ENCODE peak calls at places on chromosomes 16 and 17, in six cellular contexts. N is OCI-LY7, D is PC-3, H is neural progenitor cell, Z is SK-N-SH, I is GM23248. Q is an unnamed sample.
A peak's percentile ranks its signal among the peaks of the same experiment; 100 is the strongest.

GRCh38 chr17:30921544-30922196 is at the start of gene ADAP2:
- DNase-seq in N (peak; percentile 27), D (peak; percentile 36), H (peak; percentile 76), Z (peak; percentile 69), I (peak; percentile 41), Q (peak; percentile 75)

GRCh38 chr16:87426423-87427215 is 34.5 kb downstream of the MAP1LC3B start:
- DNase-seq in N (no peak), D (no peak), H (no peak), Z (no peak), I (no peak), Q (no peak)

GRCh38 chr17:80811181-80812105 is 180.2 kb upstream of the CHMP6 start:
- DNase-seq in N (no peak), D (no peak), H (no peak), Z (no peak), I (no peak), Q (no peak)

GRCh38 chr17:38926290-38927070 is 1.1 kb downstream of the LASP1NB start:
- DNase-seq in N (no peak), D (no peak), H (no peak), Z (no peak), I (no peak), Q (no peak)

GRCh38 chr16:23796941-23797340 is 38.8 kb upstream of the PRKCB start:
- DNase-seq in N (no peak), D (no peak), H (no peak), Z (no peak), I (no peak), Q (no peak)

GRCh38 chr17:45942284-45942683 is 47.9 kb downstream of the MAPT start:
- DNase-seq in N (no peak), D (no peak), H (peak; percentile 32), Z (peak; percentile 54), I (peak; percentile 56), Q (peak; percentile 49)

GRCh38 chr17:73017653-73018052 is 74.8 kb downstream of the SLC39A11 start:
- DNase-seq in N (no peak), D (peak; percentile 37), H (no peak), Z (no peak), I (peak; percentile 82), Q (no peak)

GRCh38 chr17:76124582-76125390 is 16.3 kb downstream of the FOXJ1 start:
- DNase-seq in N (peak; percentile 43), D (peak; percentile 33), H (peak; percentile 55), Z (peak; percentile 52), I (peak; percentile 48), Q (peak; percentile 80)

GRCh38 chr16:28491080-28491969 is 549 bp downstream of the CLN3 start:
- DNase-seq in N (peak; percentile 42), D (peak; percentile 49), H (peak; percentile 64), Z (peak; percentile 68), I (peak; percentile 45), Q (peak; percentile 64)

GRCh38 chr17:18246880-18247612 is 11.5 kb downstream of the FLII start:
- DNase-seq in N (peak; percentile 56), D (peak; percentile 62), H (peak; percentile 85), Z (peak; percentile 87), I (peak; percentile 63), Q (peak; percentile 97)

GRCh38 chr16:73529303-73530012 is 481.5 kb upstream of the ZFHX3 start:
- DNase-seq in N (no peak), D (no peak), H (no peak), Z (no peak), I (no peak), Q (no peak)

GRCh38 chr17:29124135-29124930 is 55.9 kb downstream of the MYO18A start:
- DNase-seq in N (peak; percentile 71), D (peak; percentile 72), H (peak; percentile 72), Z (peak; percentile 80), I (peak; percentile 89), Q (peak; percentile 86)

GRCh38 chr17:69733171-69734014 is 318.9 kb downstream of the MAP2K6 start:
- DNase-seq in N (peak; percentile 30), D (peak; percentile 78), H (no peak), Z (no peak), I (peak; percentile 91), Q (no peak)

GRCh38 chr17:50696365-50696879 is 11.3 kb downstream of the ANKRD40 start:
- DNase-seq in N (no peak), D (no peak), H (no peak), Z (no peak), I (no peak), Q (no peak)

GRCh38 chr16:81745704-81746558 is 33.2 kb upstream of the PLCG2 start:
- DNase-seq in N (peak; percentile 89), D (no peak), H (peak; percentile 58), Z (peak; percentile 87), I (peak; percentile 70), Q (peak; percentile 80)

GRCh38 chr17:7129311-7129710 is 14.7 kb upstream of the ASGR2 start:
- DNase-seq in N (no peak), D (no peak), H (no peak), Z (no peak), I (no peak), Q (no peak)

DNA sequence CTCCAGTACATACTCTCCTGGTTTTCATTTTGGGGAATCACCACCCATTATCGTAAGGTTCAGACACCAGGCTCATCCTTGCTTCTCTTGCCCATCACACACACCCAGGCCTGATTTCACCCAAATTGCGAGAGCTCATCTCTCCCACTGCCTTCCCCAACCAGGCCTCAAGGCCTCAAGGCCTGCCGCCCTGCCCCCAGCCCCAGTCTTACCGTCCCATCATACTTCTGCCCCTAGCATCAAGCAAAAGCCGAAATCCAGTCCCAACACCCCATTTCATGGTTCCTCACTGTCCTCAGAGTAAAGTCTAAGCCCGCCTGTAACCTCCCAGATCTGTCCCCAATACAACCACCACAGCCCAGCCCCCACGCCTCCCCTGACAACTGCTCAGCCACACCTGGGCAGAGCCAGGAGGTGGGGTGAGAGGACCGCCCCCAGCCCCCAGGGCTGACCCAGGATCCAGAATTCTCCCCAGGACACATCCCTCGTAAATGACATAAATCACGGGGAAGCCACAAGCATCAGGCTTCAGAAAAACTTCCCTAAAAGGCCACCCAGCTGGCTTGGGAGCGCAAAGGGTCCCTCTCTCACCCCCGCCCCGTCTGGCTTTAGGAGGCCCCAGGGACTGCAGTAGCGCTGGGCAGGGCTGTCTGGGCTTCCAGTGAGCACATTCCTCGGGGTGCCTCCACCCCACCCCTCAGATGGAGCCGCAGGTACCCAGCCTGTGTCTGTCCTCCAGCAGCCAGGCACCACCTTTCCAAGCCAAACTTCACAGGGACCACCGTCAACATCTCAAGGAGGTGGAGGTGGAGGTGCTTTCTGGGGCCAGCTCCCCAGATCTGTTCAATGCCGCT is 9.6 kb upstream of the P2RX1 start:
- DNase-seq in N (no peak), D (no peak), H (no peak), Z (no peak), I (no peak), Q (no peak)
- H2AFZ ChIP-seq in N (no peak overlapping the region), D (no peak overlapping the region), H (no peak overlapping the region), Z (no peak overlapping the region), I (no peak overlapping the region), Q (no peak overlapping the region)

DNA sequence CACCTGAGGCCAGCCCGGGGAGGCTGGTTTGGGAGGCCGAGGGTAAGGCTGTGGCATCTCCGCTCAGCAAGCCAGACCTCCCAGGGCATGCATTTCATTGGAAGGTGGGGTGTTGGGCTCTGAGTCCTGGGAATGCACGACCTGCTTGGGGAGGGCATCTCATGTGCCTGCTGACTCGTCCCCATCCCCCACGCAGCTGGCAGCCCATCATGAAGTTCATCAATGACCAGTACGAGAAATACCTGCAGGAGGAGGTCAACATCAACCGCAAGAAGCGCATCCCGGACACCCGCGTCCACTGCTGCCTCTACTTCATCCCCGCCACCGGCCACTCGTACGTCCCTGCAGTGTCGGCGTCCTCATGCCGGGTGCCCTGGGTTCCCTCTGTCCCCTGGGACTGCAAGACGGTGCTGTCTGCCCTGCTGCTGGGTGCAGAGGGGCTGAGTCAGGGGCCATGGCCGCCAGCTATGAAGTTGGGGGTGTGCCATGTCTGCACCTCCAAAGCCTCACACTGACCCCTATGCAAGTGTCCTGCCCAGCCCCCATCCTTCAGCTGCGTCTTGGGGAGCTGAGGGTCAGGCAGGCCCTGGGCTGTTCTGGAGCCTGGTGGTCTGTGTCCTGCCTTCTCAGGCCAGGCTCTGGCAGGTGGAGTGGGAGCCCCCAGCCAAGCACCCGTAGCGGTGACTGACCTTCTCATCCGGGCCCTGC is 347.9 kb downstream of the SEC14L1 start:
- DNase-seq in N (no peak), D (no peak), H (no peak), Z (no peak), I (no peak), Q (no peak)
- H4K20me1 ChIP-seq in N (no peaks in the 10 kb centered on the region), D (peaks cover 5% of the 10 kb centered on the region), H (peaks cover 18% of the 10 kb centered on the region), Z (peaks cover 30% of the 10 kb centered on the region), I (no peaks in the 10 kb centered on the region), Q (no peaks in the 10 kb centered on the region)

GRCh38 chr17:57856792-57857620 is 7.2 kb upstream of the MRPS23 start:
- DNase-seq in N (no peak), D (no peak), H (no peak), Z (no peak), I (no peak), Q (no peak)

GRCh38 chr17:57855391-57856035 is 5.7 kb upstream of the MRPS23 start:
- DNase-seq in N (no peak), D (no peak), H (no peak), Z (no peak), I (no peak), Q (no peak)

GRCh38 chr17:57852041-57852954 is 2.5 kb upstream of the MRPS23 start:
- DNase-seq in N (no peak), D (no peak), H (no peak), Z (no peak), I (no peak), Q (no peak)

GRCh38 chr17:57852955-57853328 is 3.1 kb upstream of the MRPS23 start:
- DNase-seq in N (no peak), D (no peak), H (no peak), Z (no peak), I (no peak), Q (no peak)

DNA sequence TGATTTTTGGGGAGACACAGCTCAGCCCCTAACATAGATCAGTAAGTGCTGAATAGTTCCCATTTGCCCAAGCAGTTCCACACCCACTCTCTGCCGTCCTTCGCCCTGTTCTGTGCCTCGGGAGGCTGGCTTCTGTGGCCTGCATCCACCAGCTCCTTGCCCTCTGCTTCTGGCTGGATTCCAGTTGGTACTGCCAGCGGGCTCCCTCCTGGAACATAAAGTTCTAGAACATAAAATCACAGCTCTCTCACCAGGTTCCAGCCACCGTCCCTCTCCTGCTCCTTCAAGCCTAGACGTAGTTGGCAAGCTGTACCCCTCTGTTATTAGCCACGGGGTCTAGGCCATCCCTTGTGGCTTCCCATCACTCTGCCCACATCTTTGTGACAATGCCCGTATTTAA is 3.9 kb upstream of the MRPS23 start:
- DNase-seq in N (no peak), D (no peak), H (no peak), Z (no peak), I (no peak), Q (no peak)
- TF ChIP-seq EZH2phosphoT487 in N (no peak), D (no peak), H (no peak), Z (no peak), I (no peak), Q (no peak)

DNA sequence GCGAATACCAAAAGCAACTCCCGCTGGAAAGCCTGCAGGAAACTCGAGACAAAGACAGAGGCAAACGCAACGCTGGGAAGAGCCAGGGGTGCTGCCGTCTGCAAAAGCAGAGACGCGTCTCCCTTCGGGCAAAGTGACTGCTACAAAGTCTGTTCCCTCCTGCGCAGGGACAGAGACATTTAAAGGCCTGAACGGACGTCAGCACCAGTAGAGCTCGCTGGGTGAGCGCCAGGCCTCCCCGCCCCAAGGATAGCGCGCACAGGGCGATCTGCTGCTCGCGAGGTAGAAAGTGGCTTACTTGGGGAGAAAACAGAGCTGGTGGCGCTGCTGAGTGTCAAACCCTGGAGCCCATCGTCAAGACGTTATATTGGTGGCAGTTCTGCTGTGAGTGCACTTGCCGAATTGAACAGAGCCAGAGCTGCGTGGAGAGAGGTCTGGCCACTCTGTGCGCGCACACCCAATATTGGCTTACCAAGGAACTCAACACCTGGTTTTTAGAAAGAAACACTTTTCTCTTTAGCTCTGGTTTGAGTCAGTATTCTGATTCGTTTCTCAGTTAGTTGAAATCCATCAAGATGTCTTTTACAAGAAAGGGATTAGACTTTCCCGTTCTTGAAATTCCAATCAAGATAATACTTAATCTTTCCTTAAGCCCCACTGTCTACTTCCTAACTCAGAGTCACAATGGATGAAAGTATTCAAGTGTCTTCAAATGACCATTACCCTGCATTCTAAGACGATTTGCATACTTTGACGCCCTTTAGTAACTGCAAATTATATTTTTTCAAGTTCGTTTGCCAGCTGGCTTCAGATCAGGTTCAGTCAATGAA is 190.1 kb downstream of the USP22 start:
- DNase-seq in N (no peak), D (peak; percentile 35), H (peak; percentile 76), Z (peak; percentile 33), I (peak; percentile 16), Q (peak; percentile 67)
- H2AFZ ChIP-seq in N (no peak overlapping the region), D (no peak overlapping the region), H (peak overlapping the region; percentile 67), Z (peak overlapping the region; percentile 82), I (no peak overlapping the region), Q (peak overlapping the region; percentile 88)

Q was measured in GM23338.